ENCODE peak calls at places on chromosomes 11 and 22, in ten cellular contexts. L, T, Y, B, W, P, A, U, K and I are unnamed samples.

GRCh38 chr11:37264783-37265182 is 666.7 kb upstream of the RAG2 start:
- DNase-seq in L (no peak), T (no peak), Y (no peak), B (peak; percentile 13), W (no peak), P (no peak), A (no peak), U (no peak), K (no peak), I (no peak)

GRCh38 chr11:6650980-6651379 is 4.6 kb downstream of the DCHS1 start:
- DNase-seq in L (no peak), T (no peak), Y (no peak), B (no peak), W (no peak), P (no peak), A (no peak), U (no peak), K (no peak), I (no peak)

GRCh38 chr11:56045538-56045937 is 18.1 kb downstream of the OR5AS1 start:
- DNase-seq in L (no peak), T (no peak), Y (no peak), B (no peak), W (no peak), P (no peak), A (no peak), U (no peak), K (no peak), I (no peak)

GRCh38 chr11:61718613-61719302 is 33.7 kb upstream of the MYRF start:
- DNase-seq in L (no peak), T (no peak), Y (peak; percentile 94), B (peak; percentile 36), W (no peak), P (peak; percentile 72), A (no peak), U (no peak), K (peak; percentile 67), I (no peak)

GRCh38 chr22:49705216-49705600 is 122.5 kb downstream of the BRD1 start:
- DNase-seq in L (no peak), T (no peak), Y (no peak), B (no peak), W (no peak), P (peak; percentile 29), A (no peak), U (no peak), K (no peak), I (no peak)

GRCh38 chr11:69587454-69588081 is 53.4 kb upstream of the CCND1 start:
- DNase-seq in L (no peak), T (no peak), Y (peak; percentile 77), B (no peak), W (no peak), P (no peak), A (no peak), U (no peak), K (no peak), I (no peak)

GRCh38 chr11:69568809-69569097 is 72.2 kb upstream of the CCND1 start:
- DNase-seq in L (no peak), T (no peak), Y (no peak), B (no peak), W (no peak), P (no peak), A (no peak), U (no peak), K (no peak), I (no peak)

GRCh38 chr11:35563413-35564245 is 38.2 kb upstream of the PAMR1 start:
- DNase-seq in L (no peak), T (no peak), Y (no peak), B (no peak), W (no peak), P (no peak), A (no peak), U (no peak), K (no peak), I (no peak)

GRCh38 chr11:94049351-94049750 is 28.2 kb downstream of the HEPHL1 start:
- DNase-seq in L (no peak), T (no peak), Y (no peak), B (no peak), W (no peak), P (no peak), A (no peak), U (no peak), K (no peak), I (no peak)